ENCODE peak calls at places on chromosomes 13 and 19, in eight cellular contexts. F, Q, K, J, A, D, L and T are unnamed samples.

GRCh38 chr13:52599037-52599852 is 43.0 kb upstream of the HNRNPA1L2 start:
- DNase-seq in F (no peak), Q (no peak), K (no peak), J (peak; percentile 16), A (no peak), D (peak; percentile 41), L (no peak), T (no peak)

GRCh38 chr13:73329355-73329754 is 270.6 kb downstream of the KLF5 start:
- DNase-seq in F (no peak), Q (no peak), K (no peak), J (no peak), A (no peak), D (no peak), L (no peak), T (no peak)

GRCh38 chr13:31431722-31432137 is 232.0 kb downstream of the B3GLCT start:
- DNase-seq in F (peak; percentile 9), Q (peak; percentile 28), K (peak; percentile 32), J (no peak), A (peak; percentile 41), D (peak; percentile 71), L (peak; percentile 40), T (peak; percentile 49)

GRCh38 chr13:76837811-76838210 is 48.4 kb downstream of the KCTD12 start:
- DNase-seq in F (no peak), Q (no peak), K (no peak), J (no peak), A (no peak), D (no peak), L (no peak), T (no peak)

GRCh38 chr19:662207-662961 is 630 bp downstream of the RNF126 start:
- DNase-seq in F (no peak), Q (no peak), K (peak; percentile 45), J (no peak), A (no peak), D (peak; percentile 32), L (peak; percentile 39), T (no peak)

GRCh38 chr13:100541882-100542545 is 46.6 kb downstream of the GGACT start:
- DNase-seq in F (no peak), Q (no peak), K (no peak), J (peak; percentile 24), A (no peak), D (no peak), L (no peak), T (no peak)

GRCh38 chr19:38023245-38023644 is 116.2 kb downstream of the SIPA1L3 start:
- DNase-seq in F (no peak), Q (no peak), K (peak; percentile 52), J (no peak), A (no peak), D (no peak), L (no peak), T (no peak)

GRCh38 chr19:6343462-6343861 is 10.1 kb upstream of the ACER1 start:
- DNase-seq in F (no peak), Q (no peak), K (peak; percentile 30), J (no peak), A (no peak), D (no peak), L (no peak), T (no peak)

GRCh38 chr13:29547135-29547534 is 48.4 kb downstream of the SLC7A1 start:
- DNase-seq in F (no peak), Q (no peak), K (no peak), J (no peak), A (no peak), D (no peak), L (no peak), T (no peak)

GRCh38 chr13:89609318-89609717 is 1738.2 kb upstream of the MIR17HG start:
- DNase-seq in F (no peak), Q (no peak), K (no peak), J (no peak), A (no peak), D (no peak), L (no peak), T (no peak)

GRCh38 chr13:99702687-99703319 is 201.5 kb downstream of the TM9SF2 start:
- DNase-seq in F (no peak), Q (no peak), K (no peak), J (no peak), A (no peak), D (no peak), L (no peak), T (no peak)

GRCh38 chr13:98481511-98481951 is 95.4 kb downstream of the STK24 start:
- DNase-seq in F (no peak), Q (no peak), K (no peak), J (no peak), A (no peak), D (no peak), L (no peak), T (no peak)

GRCh38 chr13:94128430-94128829 is 351.1 kb downstream of the DCT start:
- DNase-seq in F (no peak), Q (no peak), K (no peak), J (no peak), A (peak; percentile 44), D (peak; percentile 6), L (peak; percentile 20), T (no peak)

GRCh38 chr19:45757696-45758095 is 11.4 kb downstream of the SIX5 start:
- DNase-seq in F (no peak), Q (no peak), K (no peak), J (no peak), A (no peak), D (no peak), L (no peak), T (no peak)

GRCh38 chr19:10727599-10728250 is 9.8 kb downstream of the DNM2 start:
- DNase-seq in F (no peak), Q (peak; percentile 35), K (no peak), J (no peak), A (no peak), D (no peak), L (no peak), T (no peak)

GRCh38 chr13:64556391-64556790 is 2673.7 kb downstream of the PCDH9 start:
- DNase-seq in F (no peak), Q (no peak), K (no peak), J (no peak), A (no peak), D (no peak), L (no peak), T (no peak)

GRCh38 chr19:5934779-5935472 is 20.9 kb downstream of the CAPS start:
- DNase-seq in F (no peak), Q (no peak), K (no peak), J (no peak), A (no peak), D (peak; percentile 69), L (peak; percentile 23), T (no peak)

GRCh38 chr19:4897146-4897545 is 5.5 kb downstream of the ARRDC5 start:
- DNase-seq in F (no peak), Q (no peak), K (peak; percentile 91), J (no peak), A (no peak), D (no peak), L (no peak), T (no peak)

GRCh38 chr13:44306401-44307192 is 67.0 kb upstream of the SERP2 start:
- DNase-seq in F (peak; percentile 48), Q (peak; percentile 51), K (no peak), J (peak; percentile 82), A (no peak), D (peak; percentile 77), L (no peak), T (peak; percentile 17)

GRCh38 chr19:56369886-56370676 is 23.3 kb downstream of the ZNF582 start:
- DNase-seq in F (no peak), Q (no peak), K (no peak), J (no peak), A (no peak), D (no peak), L (no peak), T (no peak)

GRCh38 chr13:34779171-34779570 is 162.9 kb upstream of the NBEA start:
- DNase-seq in F (no peak), Q (no peak), K (no peak), J (no peak), A (no peak), D (no peak), L (no peak), T (no peak)

GRCh38 chr19:3606174-3606689 is 443 bp downstream of the TBXA2R start:
- DNase-seq in F (no peak), Q (no peak), K (no peak), J (no peak), A (no peak), D (peak; percentile 35), L (peak; percentile 31), T (no peak)

GRCh38 chr13:106432636-106433035 is 102.8 kb downstream of the EFNB2 start:
- DNase-seq in F (no peak), Q (no peak), K (no peak), J (peak; percentile 39), A (no peak), D (peak; percentile 54), L (no peak), T (no peak)